ENCODE peak calls at places on chromosomes 2 and 18, in six cellular contexts. One of them, this sample, is unnamed.

GRCh38 chr18:68083131-68083530 is 566.6 kb upstream of the DSEL start:
- DNase-seq in thyroid gland: no peak
- DNase-seq in PC-3: no peak
- DNase-seq in right lobe of liver: no peak
- DNase-seq in transverse colon: no peak
- DNase-seq in left ventricle myocardium inferior: no peak
- DNase-seq in this sample: peak

GRCh38 chr2:160214461-160215055 is 14.5 kb upstream of the ITGB6 start:
- DNase-seq in thyroid gland: peak
- DNase-seq in PC-3: peak
- DNase-seq in right lobe of liver: no peak
- DNase-seq in transverse colon: no peak
- DNase-seq in left ventricle myocardium inferior: peak
- DNase-seq in this sample: peak

GRCh38 chr2:101064868-101065549 is 62.9 kb downstream of the RPL31 start:
- DNase-seq in thyroid gland: peak
- DNase-seq in PC-3: peak
- DNase-seq in right lobe of liver: no peak
- DNase-seq in transverse colon: no peak
- DNase-seq in left ventricle myocardium inferior: no peak
- DNase-seq in this sample: peak

GRCh38 chr18:40437517-40437916 is 1517.5 kb upstream of the PIK3C3 start:
- DNase-seq in thyroid gland: no peak
- DNase-seq in PC-3: no peak
- DNase-seq in right lobe of liver: no peak
- DNase-seq in transverse colon: no peak
- DNase-seq in left ventricle myocardium inferior: peak
- DNase-seq in this sample: no peak

GRCh38 chr2:95669441-95669994 is 77.7 kb downstream of the TRIM43 start:
- DNase-seq in thyroid gland: no peak
- DNase-seq in PC-3: no peak
- DNase-seq in right lobe of liver: no peak
- DNase-seq in transverse colon: no peak
- DNase-seq in left ventricle myocardium inferior: no peak
- DNase-seq in this sample: no peak

GRCh38 chr2:161171595-161171929 is 11.3 kb downstream of the TANK start:
- DNase-seq in thyroid gland: no peak
- DNase-seq in PC-3: no peak
- DNase-seq in right lobe of liver: no peak
- DNase-seq in transverse colon: no peak
- DNase-seq in left ventricle myocardium inferior: no peak
- DNase-seq in this sample: no peak

GRCh38 chr2:97745474-97746172 is 32.2 kb downstream of the ZAP70 start:
- DNase-seq in thyroid gland: no peak
- DNase-seq in PC-3: no peak
- DNase-seq in right lobe of liver: no peak
- DNase-seq in transverse colon: no peak
- DNase-seq in left ventricle myocardium inferior: peak
- DNase-seq in this sample: no peak

GRCh38 chr18:54630963-54631362 is 39.9 kb downstream of the DYNAP start:
- DNase-seq in thyroid gland: no peak
- DNase-seq in PC-3: no peak
- DNase-seq in right lobe of liver: no peak
- DNase-seq in transverse colon: no peak
- DNase-seq in left ventricle myocardium inferior: no peak
- DNase-seq in this sample: no peak

GRCh38 chr2:229363126-229363814 is 92.2 kb upstream of the PID1 start:
- DNase-seq in thyroid gland: no peak
- DNase-seq in PC-3: peak
- DNase-seq in right lobe of liver: no peak
- DNase-seq in transverse colon: no peak
- DNase-seq in left ventricle myocardium inferior: no peak
- DNase-seq in this sample: peak

GRCh38 chr2:121489284-121489683 is 41.4 kb upstream of the RNU4ATAC start:
- DNase-seq in thyroid gland: peak
- DNase-seq in PC-3: peak
- DNase-seq in right lobe of liver: peak
- DNase-seq in transverse colon: no peak
- DNase-seq in left ventricle myocardium inferior: no peak
- DNase-seq in this sample: no peak

GRCh38 chr2:240635998-240636547 is 10.8 kb downstream of the GPR35 start:
- DNase-seq in thyroid gland: no peak
- DNase-seq in PC-3: no peak
- DNase-seq in right lobe of liver: no peak
- DNase-seq in transverse colon: no peak
- DNase-seq in left ventricle myocardium inferior: peak
- DNase-seq in this sample: no peak

GRCh38 chr2:149561309-149561926 is 26.2 kb downstream of the MMADHC start:
- DNase-seq in thyroid gland: no peak
- DNase-seq in PC-3: peak
- DNase-seq in right lobe of liver: no peak
- DNase-seq in transverse colon: no peak
- DNase-seq in left ventricle myocardium inferior: no peak
- DNase-seq in this sample: no peak

GRCh38 chr2:69149631-69150215 is 136.7 kb downstream of the ANTXR1 start:
- DNase-seq in thyroid gland: peak
- DNase-seq in PC-3: no peak
- DNase-seq in right lobe of liver: no peak
- DNase-seq in transverse colon: peak
- DNase-seq in left ventricle myocardium inferior: peak
- DNase-seq in this sample: no peak

GRCh38 chr18:55779711-55780590 is 192.0 kb upstream of the TCF4 start:
- DNase-seq in thyroid gland: peak
- DNase-seq in PC-3: no peak
- DNase-seq in right lobe of liver: peak
- DNase-seq in transverse colon: peak
- DNase-seq in left ventricle myocardium inferior: peak
- DNase-seq in this sample: no peak

GRCh38 chr2:21256006-21256405 is 132.2 kb downstream of the TDRD15 start:
- DNase-seq in thyroid gland: no peak
- DNase-seq in PC-3: no peak
- DNase-seq in right lobe of liver: peak
- DNase-seq in transverse colon: peak
- DNase-seq in left ventricle myocardium inferior: no peak
- DNase-seq in this sample: no peak

GRCh38 chr2:43472527-43473194 is 123.2 kb downstream of the THADA start:
- DNase-seq in thyroid gland: no peak
- DNase-seq in PC-3: peak
- DNase-seq in right lobe of liver: no peak
- DNase-seq in transverse colon: no peak
- DNase-seq in left ventricle myocardium inferior: no peak
- DNase-seq in this sample: no peak

GRCh38 chr2:158662406-158662805 is 132.7 kb upstream of the DAPL1 start:
- DNase-seq in thyroid gland: no peak
- DNase-seq in PC-3: no peak
- DNase-seq in right lobe of liver: no peak
- DNase-seq in transverse colon: no peak
- DNase-seq in left ventricle myocardium inferior: no peak
- DNase-seq in this sample: no peak

GRCh38 chr18:63844254-63844653 is 43.3 kb upstream of the SERPINB2 start:
- DNase-seq in thyroid gland: no peak
- DNase-seq in PC-3: peak
- DNase-seq in right lobe of liver: no peak
- DNase-seq in transverse colon: no peak
- DNase-seq in left ventricle myocardium inferior: no peak
- DNase-seq in this sample: peak

GRCh38 chr2:206831442-206831995 is 66.1 kb downstream of the FASTKD2 start:
- DNase-seq in thyroid gland: no peak
- DNase-seq in PC-3: no peak
- DNase-seq in right lobe of liver: no peak
- DNase-seq in transverse colon: no peak
- DNase-seq in left ventricle myocardium inferior: no peak
- DNase-seq in this sample: no peak

GRCh38 chr2:203412555-203413331 is 84.5 kb downstream of the ABI2 start:
- DNase-seq in thyroid gland: peak
- DNase-seq in PC-3: no peak
- DNase-seq in right lobe of liver: no peak
- DNase-seq in transverse colon: no peak
- DNase-seq in left ventricle myocardium inferior: peak
- DNase-seq in this sample: no peak

GRCh38 chr2:69164379-69164778 is 151.4 kb downstream of the ANTXR1 start:
- DNase-seq in thyroid gland: no peak
- DNase-seq in PC-3: no peak
- DNase-seq in right lobe of liver: no peak
- DNase-seq in transverse colon: no peak
- DNase-seq in left ventricle myocardium inferior: no peak
- DNase-seq in this sample: no peak

GRCh38 chr2:239209806-239210205 is 191.0 kb downstream of the HDAC4 start:
- DNase-seq in thyroid gland: no peak
- DNase-seq in PC-3: no peak
- DNase-seq in right lobe of liver: no peak
- DNase-seq in transverse colon: no peak
- DNase-seq in left ventricle myocardium inferior: no peak
- DNase-seq in this sample: no peak

GRCh38 chr2:222576390-222577081 is 79.4 kb downstream of the FARSB start:
- DNase-seq in thyroid gland: no peak
- DNase-seq in PC-3: peak
- DNase-seq in right lobe of liver: no peak
- DNase-seq in transverse colon: no peak
- DNase-seq in left ventricle myocardium inferior: no peak
- DNase-seq in this sample: no peak

GRCh38 chr2:222572264-222572721 is 83.6 kb downstream of the FARSB start:
- DNase-seq in thyroid gland: no peak
- DNase-seq in PC-3: peak
- DNase-seq in right lobe of liver: no peak
- DNase-seq in transverse colon: no peak
- DNase-seq in left ventricle myocardium inferior: no peak
- DNase-seq in this sample: peak

GRCh38 chr2:222575618-222576017 is 80.3 kb downstream of the FARSB start:
- DNase-seq in thyroid gland: no peak
- DNase-seq in PC-3: no peak
- DNase-seq in right lobe of liver: no peak
- DNase-seq in transverse colon: no peak
- DNase-seq in left ventricle myocardium inferior: no peak
- DNase-seq in this sample: no peak

GRCh38 chr2:222569826-222570225 is 86.1 kb downstream of the FARSB start:
- DNase-seq in thyroid gland: no peak
- DNase-seq in PC-3: peak
- DNase-seq in right lobe of liver: no peak
- DNase-seq in transverse colon: no peak
- DNase-seq in left ventricle myocardium inferior: no peak
- DNase-seq in this sample: no peak

DNA sequence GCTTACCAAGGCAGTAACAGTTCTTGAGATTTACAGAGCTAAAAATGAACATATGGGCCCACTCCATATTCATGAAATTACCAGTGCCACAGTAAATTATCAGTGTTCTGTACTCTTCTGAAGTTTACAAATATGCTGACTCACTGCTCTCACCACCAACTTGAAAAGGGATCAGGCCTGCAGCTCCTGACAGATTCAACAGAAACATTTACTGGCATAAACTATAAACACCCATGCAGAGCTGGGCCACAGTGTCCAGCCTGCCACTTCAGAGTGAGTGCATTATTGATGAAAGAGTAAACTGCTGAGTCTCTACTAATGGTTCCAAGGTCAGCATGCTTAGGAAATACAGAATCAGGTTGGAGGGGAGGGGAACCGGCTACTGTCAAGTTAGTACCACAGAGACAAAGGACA is 83.1 kb downstream of the FARSB start:
- DNase-seq in thyroid gland: peak
- DNase-seq in PC-3: peak
- DNase-seq in right lobe of liver: peak
- DNase-seq in transverse colon: no peak
- DNase-seq in left ventricle myocardium inferior: no peak
- DNase-seq in this sample: no peak
- H3K27ac ChIP-seq in thyroid gland: peak
- H3K27ac ChIP-seq in PC-3: peak
- H3K27ac ChIP-seq in right lobe of liver: no peak
- H3K27ac ChIP-seq in transverse colon: peak
- H3K27ac ChIP-seq in left ventricle myocardium inferior: peak
- H3K27ac ChIP-seq in this sample: peak

GRCh38 chr2:20021405-20022009 is 9.0 kb upstream of the MATN3 start:
- DNase-seq in thyroid gland: no peak
- DNase-seq in PC-3: no peak
- DNase-seq in right lobe of liver: no peak
- DNase-seq in transverse colon: no peak
- DNase-seq in left ventricle myocardium inferior: no peak
- DNase-seq in this sample: no peak
- TF ChIP-seq CTCF in thyroid gland: no peak
- TF ChIP-seq CTCF in PC-3: no peak
- TF ChIP-seq CTCF in right lobe of liver: no peak
- TF ChIP-seq CTCF in transverse colon: no peak
- TF ChIP-seq CTCF in left ventricle myocardium inferior: no peak
- TF ChIP-seq CTCF in this sample: no peak

GRCh38 chr2:163716101-163716500 is 19.7 kb downstream of the FIGN start:
- DNase-seq in thyroid gland: no peak
- DNase-seq in PC-3: no peak
- DNase-seq in right lobe of liver: no peak
- DNase-seq in transverse colon: no peak
- DNase-seq in left ventricle myocardium inferior: no peak
- DNase-seq in this sample: no peak

GRCh38 chr2:163719278-163719677 is 16.5 kb downstream of the FIGN start:
- DNase-seq in thyroid gland: no peak
- DNase-seq in PC-3: no peak
- DNase-seq in right lobe of liver: no peak
- DNase-seq in transverse colon: no peak
- DNase-seq in left ventricle myocardium inferior: no peak
- DNase-seq in this sample: no peak

GRCh38 chr2:163717993-163718680 is 17.7 kb downstream of the FIGN start:
- DNase-seq in thyroid gland: no peak
- DNase-seq in PC-3: no peak
- DNase-seq in right lobe of liver: no peak
- DNase-seq in transverse colon: no peak
- DNase-seq in left ventricle myocardium inferior: no peak
- DNase-seq in this sample: no peak

GRCh38 chr2:163715199-163715598 is 20.6 kb downstream of the FIGN start:
- DNase-seq in thyroid gland: no peak
- DNase-seq in PC-3: no peak
- DNase-seq in right lobe of liver: peak
- DNase-seq in transverse colon: no peak
- DNase-seq in left ventricle myocardium inferior: no peak
- DNase-seq in this sample: no peak

DNA sequence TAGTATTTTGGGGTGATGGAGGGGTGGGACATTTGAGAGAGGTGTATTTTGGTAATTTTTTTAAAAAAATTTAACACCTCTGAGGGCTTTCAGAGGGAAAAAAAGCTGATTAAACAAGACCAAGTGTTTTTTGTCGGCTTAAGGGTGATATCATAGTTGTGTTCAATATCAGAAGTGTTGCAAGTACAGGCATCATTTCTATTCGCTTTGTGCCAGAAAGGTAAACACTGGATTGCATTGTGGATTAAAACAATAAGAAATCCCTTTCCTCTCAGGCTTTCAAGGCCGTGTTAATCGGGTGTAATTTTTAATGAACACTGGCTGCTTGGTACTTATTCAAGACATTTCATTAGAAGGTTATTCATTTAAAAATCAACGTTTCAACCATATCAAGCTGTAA is 18.3 kb downstream of the FIGN start:
- DNase-seq in thyroid gland: no peak
- DNase-seq in PC-3: no peak
- DNase-seq in right lobe of liver: no peak
- DNase-seq in transverse colon: no peak
- DNase-seq in left ventricle myocardium inferior: no peak
- DNase-seq in this sample: no peak
- H3K27ac ChIP-seq in thyroid gland: no peak
- H3K27ac ChIP-seq in PC-3: no peak
- H3K27ac ChIP-seq in right lobe of liver: no peak
- H3K27ac ChIP-seq in transverse colon: no peak
- H3K27ac ChIP-seq in left ventricle myocardium inferior: peak
- H3K27ac ChIP-seq in this sample: no peak

GRCh38 chr2:196131384-196131861 is 40.0 kb downstream of the STK17B start:
- DNase-seq in thyroid gland: peak
- DNase-seq in PC-3: peak
- DNase-seq in right lobe of liver: no peak
- DNase-seq in transverse colon: peak
- DNase-seq in left ventricle myocardium inferior: no peak
- DNase-seq in this sample: no peak
- TF ChIP-seq CTCF in thyroid gland: no peak
- TF ChIP-seq CTCF in PC-3: peak
- TF ChIP-seq CTCF in right lobe of liver: peak
- TF ChIP-seq CTCF in transverse colon: peak
- TF ChIP-seq CTCF in left ventricle myocardium inferior: peak
- TF ChIP-seq CTCF in this sample: peak